ENCODE peak calls at places on chromosomes 11 and 22, in seven cellular contexts. B is glutamatergic neuron, K is astrocyte, W is neural progenitor cell, V is epithelial cell of esophagus, N is heart left ventricle, D is tibial nerve. M is an unnamed sample.

GRCh38 chr11:2100361-2101170 is 38.6 kb downstream of the IGF2 start:
- DNase-seq in B (no peak), D (no peak), K (no peak), W (no peak), N (peak), V (no peak), M (no peak)

GRCh38 chr11:78514922-78515502 is 59.7 kb downstream of the NARS2 start:
- DNase-seq in W (no peak), D (no peak), K (no peak), V (no peak), N (no peak), B (no peak), M (no peak)

GRCh38 chr22:29503811-29504372 is 23.9 kb downstream of the NEFH start:
- DNase-seq in K (peak), B (no peak), V (peak), W (peak), N (peak), D (peak), M (no peak)

GRCh38 chr11:47156951-47157350 is 19.7 kb downstream of the ARFGAP2 start:
- DNase-seq in B (no peak), K (no peak), V (no peak), N (no peak), W (no peak), D (no peak), M (no peak)

GRCh38 chr22:17703811-17704210 is 65.3 kb downstream of the BCL2L13 start:
- DNase-seq in D (no peak), V (no peak), W (no peak), B (no peak), K (no peak), N (no peak), M (no peak)

GRCh38 chr11:64900774-64901173 is 16.2 kb downstream of the ATG2A start:
- DNase-seq in N (no peak), V (no peak), K (no peak), W (no peak), D (no peak), B (no peak), M (no peak)

GRCh38 chr11:73252577-73253191 is 19.5 kb upstream of the P2RY6 start:
- DNase-seq in K (no peak), V (no peak), W (peak), N (peak), B (no peak), D (no peak), M (no peak)

GRCh38 chr22:47091921-47092700 is 329.7 kb downstream of the TBC1D22A start:
- DNase-seq in V (no peak), W (no peak), N (no peak), D (no peak), B (no peak), K (no peak), M (no peak)

GRCh38 chr22:38819387-38819940 is 24.4 kb downstream of the NPTXR start:
- DNase-seq in W (no peak), N (no peak), K (no peak), D (no peak), V (no peak), B (no peak), M (no peak)

GRCh38 chr22:29208879-29209623 is 3.4 kb downstream of the EMID1 start:
- DNase-seq in K (no peak), B (no peak), N (no peak), W (no peak), D (no peak), V (no peak), M (no peak)

GRCh38 chr11:72552399-72552910 is 118.1 kb upstream of the CLPB start:
- DNase-seq in K (no peak), D (no peak), B (no peak), N (no peak), V (no peak), W (no peak), M (no peak)

GRCh38 chr11:6315811-6316425 is 4.4 kb downstream of the CAVIN3 start:
- DNase-seq in K (peak), W (peak), V (peak), D (peak), N (peak), B (peak), M (peak)

GRCh38 chr11:104529213-104529612 is 365.3 kb upstream of the PDGFD start:
- DNase-seq in B (no peak), N (no peak), W (no peak), K (peak), V (no peak), D (no peak), M (no peak)

GRCh38 chr22:23692598-23693291 is 1.9 kb downstream of the RGL4 start:
- DNase-seq in N (no peak), V (no peak), D (no peak), B (peak), W (peak), K (no peak), M (peak)

GRCh38 chr11:34356576-34356917 is 1.3 kb downstream of the ABTB2 start:
- DNase-seq in N (peak), K (peak), W (peak), B (peak), V (peak), D (no peak), M (no peak)

GRCh38 chr11:115439385-115439784 is 64.8 kb downstream of the CADM1 start:
- DNase-seq in N (no peak), K (peak), V (no peak), B (no peak), D (no peak), W (no peak), M (no peak)

GRCh38 chr11:86152006-86152862 is 83.3 kb upstream of the PICALM start:
- DNase-seq in W (no peak), K (peak), B (no peak), V (peak), N (no peak), D (no peak), M (no peak)

GRCh38 chr22:36546092-36546804 is 17.3 kb upstream of the EIF3D start:
- DNase-seq in K (no peak), N (peak), V (peak), W (peak), B (peak), D (no peak), M (peak)

GRCh38 chr11:6251120-6251733 is 8.4 kb upstream of the CCKBR start:
- DNase-seq in D (peak), B (peak), K (peak), V (peak), N (peak), W (peak), M (peak)

GRCh38 chr22:38218661-38219331 is 17.0 kb downstream of the MAFF start:
- DNase-seq in N (peak), B (no peak), V (peak), K (peak), D (peak), W (peak), M (peak)

GRCh38 chr11:114433376-114433775 is 5.9 kb upstream of the REXO2 start:
- DNase-seq in V (no peak), K (no peak), D (no peak), W (no peak), B (no peak), N (no peak), M (no peak)
- TF ChIP-seq CTCF in V (no peak), K (no peak), D (no peak), W (no peak), B (no peak), N (no peak), M (no peak)

GRCh38 chr11:117096140-117096972 is 1.9 kb downstream of the SIK3 start:
- DNase-seq in N (no peak), D (no peak), V (no peak), W (peak), B (no peak), K (no peak), M (peak)
- TF ChIP-seq CTCF in N (no peak), D (no peak), V (no peak), W (peak), B (no peak), K (no peak), M (peak)

GRCh38 chr11:123549901-123550619 is 104.4 kb downstream of the SCN3B start:
- DNase-seq in B (no peak), N (no peak), D (no peak), V (peak), W (no peak), K (peak), M (no peak)
- TF ChIP-seq CTCF in B (no peak), N (no peak), D (no peak), V (no peak), W (no peak), K (no peak), M (no peak)

GRCh38 chr11:19739872-19740271 is 27.2 kb downstream of the NAV2 start:
- DNase-seq in D (no peak), N (no peak), V (no peak), W (peak), B (peak), K (no peak), M (no peak)
- TF ChIP-seq CTCF in D (no peak), N (no peak), V (no peak), W (peak), B (no peak), K (peak), M (no peak)

GRCh38 chr11:76209956-76210885 is 3.9 kb upstream of the WNT11 start:
- DNase-seq in V (peak), K (peak), W (peak), N (peak), D (peak), B (peak), M (peak)
- TF ChIP-seq CTCF in V (no peak), K (no peak), W (no peak), N (no peak), D (no peak), B (no peak), M (no peak)